ENCODE peak calls at places on chromosomes 16 and 17, in six cellular contexts. A is brain microvascular endothelial cell, Z is mesendoderm, U is tibial nerve, S is lung, N is stomach. Y is an unnamed sample.

GRCh38 chr17:9537177-9537776 is 38.3 kb downstream of the STX8 start:
- DNase-seq in A (no peak), Z (peak), U (no peak), S (no peak), N (peak), Y (peak)

GRCh38 chr16:58419241-58420012 is 27.2 kb downstream of the GINS3 start:
- DNase-seq in A (no peak), Z (no peak), U (no peak), S (no peak), N (no peak), Y (no peak)

GRCh38 chr17:42373896-42374295 is 14.3 kb downstream of the STAT3 start:
- DNase-seq in A (no peak), Z (no peak), U (no peak), S (no peak), N (no peak), Y (no peak)

GRCh38 chr16:20821682-20822081 is 15.4 kb downstream of the REXO5 start:
- DNase-seq in A (no peak), Z (no peak), U (no peak), S (no peak), N (no peak), Y (no peak)

GRCh38 chr17:69608808-69609494 is 194.5 kb downstream of the MAP2K6 start:
- DNase-seq in A (peak), Z (no peak), U (no peak), S (no peak), N (no peak), Y (peak)

GRCh38 chr17:74532115-74532514 is 840 bp upstream of the CD300LB start:
- DNase-seq in A (no peak), Z (peak), U (no peak), S (peak), N (peak), Y (peak)

GRCh38 chr16:20410153-20410723 is 904 bp downstream of the ACSM5 start:
- DNase-seq in A (peak), Z (no peak), U (no peak), S (no peak), N (no peak), Y (no peak)

GRCh38 chr17:12070561-12070960 is 49.9 kb downstream of the MAP2K4 start:
- DNase-seq in A (peak), Z (no peak), U (no peak), S (no peak), N (no peak), Y (no peak)

GRCh38 chr17:4956493-4957061 is 5.7 kb downstream of the ENO3 start:
- DNase-seq in A (no peak), Z (peak), U (no peak), S (no peak), N (peak), Y (peak)

GRCh38 chr17:79439493-79439892 is 171.4 kb downstream of the RBFOX3 start:
- DNase-seq in A (no peak), Z (no peak), U (no peak), S (no peak), N (no peak), Y (no peak)

GRCh38 chr16:1613240-1613639 is 1.1 kb downstream of the CRAMP1 start:
- DNase-seq in A (no peak), Z (peak), U (no peak), S (no peak), N (no peak), Y (no peak)

GRCh38 chr16:2835638-2836493 is 5.8 kb downstream of the ZG16B start:
- DNase-seq in A (peak), Z (peak), U (no peak), S (peak), N (peak), Y (peak)

GRCh38 chr17:79659376-79659775 is 48.5 kb upstream of the RBFOX3 start:
- DNase-seq in A (no peak), Z (no peak), U (no peak), S (no peak), N (no peak), Y (no peak)

GRCh38 chr16:35730251-35730650 is 2270.8 kb downstream of the TP53TG3F start:
- DNase-seq in A (no peak), Z (no peak), U (no peak), S (no peak), N (no peak), Y (no peak)

GRCh38 chr17:61400058-61400785 is 579 bp downstream of the TBX2 start:
- DNase-seq in A (no peak), Z (peak), U (no peak), S (no peak), N (no peak), Y (no peak)

GRCh38 chr17:29590979-29591736 is 1.7 kb upstream of the GIT1 start:
- DNase-seq in A (no peak), Z (peak), U (no peak), S (no peak), N (no peak), Y (no peak)

GRCh38 chr16:89785523-89786155 is 30.8 kb downstream of the FANCA start:
- DNase-seq in A (no peak), Z (no peak), U (no peak), S (no peak), N (no peak), Y (no peak)

GRCh38 chr17:1005361-1005946 is 8.5 kb downstream of the TIMM22 start:
- DNase-seq in A (no peak), Z (peak), U (no peak), S (no peak), N (peak), Y (peak)

GRCh38 chr17:27878776-27879562 is 14.2 kb downstream of the LYRM9 start:
- DNase-seq in A (no peak), Z (no peak), U (no peak), S (no peak), N (no peak), Y (no peak)

GRCh38 chr17:42886283-42887176 is 14.1 kb upstream of the G6PC1 start:
- DNase-seq in A (no peak), Z (no peak), U (no peak), S (no peak), N (no peak), Y (no peak)

GRCh38 chr17:58421711-58422110 is 4.4 kb upstream of the RNF43 start:
- DNase-seq in A (no peak), Z (peak), U (no peak), S (no peak), N (no peak), Y (no peak)

GRCh38 chr16:74742051-74742481 is 32.6 kb downstream of the FA2H start:
- DNase-seq in A (no peak), Z (no peak), U (no peak), S (no peak), N (no peak), Y (no peak)

GRCh38 chr17:41972571-41973411 is 6.2 kb downstream of the CNP start:
- DNase-seq in A (peak), Z (no peak), U (no peak), S (no peak), N (peak), Y (peak)

GRCh38 chr17:69567130-69567529 is 152.6 kb downstream of the MAP2K6 start:
- DNase-seq in A (no peak), Z (peak), U (no peak), S (no peak), N (no peak), Y (no peak)

GRCh38 chr17:7711356-7711755 is 6.2 kb upstream of the DNAH2 start:
- DNase-seq in A (no peak), Z (peak), U (no peak), S (no peak), N (no peak), Y (no peak)

GRCh38 chr16:67941469-67942199 is 2.3 kb downstream of the LCAT start:
- DNase-seq in A (no peak), Z (no peak), U (no peak), S (no peak), N (no peak), Y (no peak)

GRCh38 chr16:67942510-67943255 is 1.2 kb downstream of the LCAT start:
- DNase-seq in A (no peak), Z (no peak), U (no peak), S (no peak), N (no peak), Y (no peak)

GRCh38 chr16:67940436-67941089 is 3.4 kb downstream of the LCAT start:
- DNase-seq in A (no peak), Z (no peak), U (no peak), S (no peak), N (no peak), Y (no peak)

GRCh38 chr16:67943256-67943618 is 683 bp downstream of the LCAT start:
- DNase-seq in A (no peak), Z (no peak), U (no peak), S (no peak), N (no peak), Y (no peak)

GRCh38 chr16:67942200-67942509 is 1.8 kb downstream of the LCAT start:
- DNase-seq in A (peak), Z (peak), U (no peak), S (no peak), N (no peak), Y (no peak)
- H3K27ac ChIP-seq in A (no peak), Z (no peak), U (no peak), S (peak), N (no peak), Y (no peak)

DNA sequence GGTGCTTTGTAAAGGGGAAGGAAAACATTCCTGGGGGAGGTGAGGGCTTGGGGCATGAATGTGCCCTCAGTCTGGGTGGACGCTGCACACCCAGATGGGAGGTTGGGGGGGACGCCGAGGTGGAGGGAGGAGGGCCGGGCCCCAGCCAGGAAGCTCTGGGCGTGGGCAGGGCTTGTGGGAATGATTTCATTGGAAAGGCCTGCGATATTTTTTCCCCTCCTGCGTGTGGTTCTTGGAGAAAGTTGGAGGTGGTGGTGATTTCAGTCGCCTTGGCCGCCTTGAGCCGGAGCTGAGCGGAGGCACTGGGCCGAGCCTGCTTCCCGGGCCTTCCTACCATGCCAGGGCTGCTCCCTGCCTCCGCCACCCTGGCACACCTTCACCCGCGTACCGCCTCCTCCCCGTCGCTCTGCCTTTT is 26.4 kb upstream of the CLEC18A start:
- DNase-seq in A (peak), Z (peak), U (peak), S (no peak), N (no peak), Y (peak)
- H3K27ac ChIP-seq in A (peak), Z (no peak), U (peak), S (peak), N (peak), Y (peak)

GRCh38 chr17:62724398-62725146 is 83.5 kb downstream of the MARCHF10 start:
- DNase-seq in A (no peak), Z (no peak), U (no peak), S (no peak), N (no peak), Y (no peak)
- H3K27ac ChIP-seq in A (no peak), Z (no peak), U (no peak), S (no peak), N (no peak), Y (no peak)

GRCh38 chr17:55284944-55285339 is 20.2 kb downstream of the HLF start:
- DNase-seq in A (no peak), Z (no peak), U (no peak), S (no peak), N (no peak), Y (no peak)

GRCh38 chr17:55282379-55282702 is 17.6 kb downstream of the HLF start:
- DNase-seq in A (no peak), Z (no peak), U (no peak), S (no peak), N (no peak), Y (no peak)

GRCh38 chr17:55283256-55283965 is 18.7 kb downstream of the HLF start:
- DNase-seq in A (no peak), Z (no peak), U (no peak), S (no peak), N (no peak), Y (no peak)

GRCh38 chr17:55285340-55286301 is 20.9 kb downstream of the HLF start:
- DNase-seq in A (peak), Z (no peak), U (peak), S (peak), N (peak), Y (peak)

DNA sequence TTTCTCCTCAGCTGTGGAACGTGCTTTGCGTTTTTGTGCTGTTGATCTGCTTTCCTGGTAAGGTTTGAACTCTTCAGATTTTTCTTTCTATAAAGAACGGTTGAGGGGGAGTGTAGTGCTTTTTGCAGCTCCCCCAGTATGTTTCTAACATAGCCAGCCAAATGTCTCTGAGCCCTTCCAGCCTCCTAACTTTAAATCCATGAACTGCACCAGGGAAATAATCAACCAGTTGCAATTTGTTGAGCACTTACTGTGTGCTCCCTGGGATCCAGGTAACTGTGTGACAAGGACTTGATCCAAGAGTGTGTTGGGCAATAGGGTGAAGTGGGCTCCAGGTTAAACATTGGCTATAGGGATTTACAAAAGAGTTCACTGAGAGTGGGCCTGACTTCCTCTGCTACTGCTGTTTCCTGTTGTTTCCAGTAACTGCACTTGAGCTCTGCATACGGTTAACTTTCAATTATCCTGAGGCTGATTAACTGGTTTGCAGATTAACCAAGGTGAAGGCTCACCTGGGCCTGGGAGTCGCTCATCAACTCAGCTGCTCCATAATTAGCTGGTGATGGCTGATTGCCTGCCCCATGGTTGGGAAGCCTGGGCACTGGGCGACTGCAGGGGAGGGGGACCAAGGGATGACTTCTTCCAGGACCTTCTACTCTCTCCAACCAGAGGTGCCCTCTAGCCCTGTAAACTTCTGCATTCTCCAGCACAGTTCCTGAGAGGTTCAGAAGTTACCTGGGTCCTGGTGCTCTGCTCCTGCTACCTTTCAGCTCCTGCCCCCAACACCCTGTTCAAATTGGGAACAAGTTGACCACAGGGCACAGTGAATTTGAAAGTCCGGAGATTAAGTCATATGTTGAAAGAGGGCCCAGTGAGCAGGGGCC is 19.5 kb downstream of the HLF start:
- DNase-seq in A (no peak), Z (no peak), U (no peak), S (peak), N (no peak), Y (no peak)
- H3K27ac ChIP-seq in A (no peak), Z (no peak), U (peak), S (peak), N (peak), Y (no peak)

GRCh38 chr17:40178021-40178601 is 841 bp downstream of the RAPGEFL1 start:
- DNase-seq in A (no peak), Z (peak), U (no peak), S (no peak), N (no peak), Y (no peak)
- H3K27ac ChIP-seq in A (no peak), Z (no peak), U (no peak), S (no peak), N (peak), Y (peak)

GRCh38 chr16:67990018-67990386 is 9.3 kb downstream of the DPEP2 start:
- DNase-seq in A (no peak), Z (no peak), U (no peak), S (no peak), N (no peak), Y (no peak)

GRCh38 chr16:67995423-67995822 is 3.9 kb downstream of the DPEP2 start:
- DNase-seq in A (no peak), Z (no peak), U (no peak), S (no peak), N (no peak), Y (no peak)

GRCh38 chr16:67989322-67990017 is 9.2 kb upstream of the DPEP3 start:
- DNase-seq in A (no peak), Z (no peak), U (no peak), S (no peak), N (no peak), Y (no peak)

GRCh38 chr16:67993207-67994036 is 5.9 kb downstream of the DPEP2 start:
- DNase-seq in A (peak), Z (peak), U (peak), S (peak), N (peak), Y (peak)

DNA sequence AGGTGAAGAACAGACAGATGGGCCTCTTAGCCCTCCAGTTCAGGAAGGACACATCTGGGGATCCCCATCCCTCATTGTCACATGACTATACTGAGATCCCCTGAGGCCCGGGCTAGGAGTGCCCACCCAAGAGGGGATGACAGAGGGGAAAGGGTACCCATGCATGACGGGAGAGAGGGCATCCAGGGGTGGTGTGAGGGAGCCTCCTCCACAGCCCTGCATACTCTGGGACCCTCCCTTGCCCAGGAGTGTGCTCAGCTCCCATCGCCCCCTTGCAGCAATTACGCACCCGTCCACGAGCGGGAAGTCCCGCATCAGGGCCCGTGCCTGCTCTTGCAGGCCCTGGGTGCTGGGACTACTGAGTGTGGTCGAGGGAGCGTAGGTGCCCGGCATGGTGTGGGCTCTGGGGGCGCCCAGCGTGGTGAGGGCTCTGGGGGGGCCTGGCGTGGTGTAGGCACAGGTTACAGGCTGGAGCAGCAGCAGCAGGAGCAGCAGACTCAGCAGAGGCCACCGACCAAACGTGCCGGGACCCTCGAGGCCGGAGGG is 6.5 kb downstream of the DPEP2 start:
- DNase-seq in A (no peak), Z (no peak), U (no peak), S (no peak), N (no peak), Y (no peak)
- H3K27ac ChIP-seq in A (no peak), Z (no peak), U (no peak), S (peak), N (no peak), Y (no peak)

GRCh38 chr17:81349397-81350319 is 45.6 kb upstream of the BAHCC1 start:
- DNase-seq in A (no peak), Z (no peak), U (no peak), S (no peak), N (no peak), Y (no peak)

GRCh38 chr17:81347437-81347836 is 47.8 kb upstream of the BAHCC1 start:
- DNase-seq in A (no peak), Z (no peak), U (no peak), S (no peak), N (no peak), Y (no peak)

GRCh38 chr17:81350320-81350686 is 45.0 kb upstream of the BAHCC1 start:
- DNase-seq in A (no peak), Z (no peak), U (no peak), S (no peak), N (no peak), Y (no peak)

GRCh38 chr17:81346908-81347349 is 48.3 kb upstream of the BAHCC1 start:
- DNase-seq in A (no peak), Z (no peak), U (no peak), S (no peak), N (no peak), Y (no peak)

GRCh38 chr17:81348097-81349055 is 46.9 kb upstream of the BAHCC1 start:
- DNase-seq in A (no peak), Z (no peak), U (no peak), S (peak), N (peak), Y (peak)
- H3K27ac ChIP-seq in A (no peak), Z (no peak), U (no peak), S (peak), N (peak), Y (peak)

DNA sequence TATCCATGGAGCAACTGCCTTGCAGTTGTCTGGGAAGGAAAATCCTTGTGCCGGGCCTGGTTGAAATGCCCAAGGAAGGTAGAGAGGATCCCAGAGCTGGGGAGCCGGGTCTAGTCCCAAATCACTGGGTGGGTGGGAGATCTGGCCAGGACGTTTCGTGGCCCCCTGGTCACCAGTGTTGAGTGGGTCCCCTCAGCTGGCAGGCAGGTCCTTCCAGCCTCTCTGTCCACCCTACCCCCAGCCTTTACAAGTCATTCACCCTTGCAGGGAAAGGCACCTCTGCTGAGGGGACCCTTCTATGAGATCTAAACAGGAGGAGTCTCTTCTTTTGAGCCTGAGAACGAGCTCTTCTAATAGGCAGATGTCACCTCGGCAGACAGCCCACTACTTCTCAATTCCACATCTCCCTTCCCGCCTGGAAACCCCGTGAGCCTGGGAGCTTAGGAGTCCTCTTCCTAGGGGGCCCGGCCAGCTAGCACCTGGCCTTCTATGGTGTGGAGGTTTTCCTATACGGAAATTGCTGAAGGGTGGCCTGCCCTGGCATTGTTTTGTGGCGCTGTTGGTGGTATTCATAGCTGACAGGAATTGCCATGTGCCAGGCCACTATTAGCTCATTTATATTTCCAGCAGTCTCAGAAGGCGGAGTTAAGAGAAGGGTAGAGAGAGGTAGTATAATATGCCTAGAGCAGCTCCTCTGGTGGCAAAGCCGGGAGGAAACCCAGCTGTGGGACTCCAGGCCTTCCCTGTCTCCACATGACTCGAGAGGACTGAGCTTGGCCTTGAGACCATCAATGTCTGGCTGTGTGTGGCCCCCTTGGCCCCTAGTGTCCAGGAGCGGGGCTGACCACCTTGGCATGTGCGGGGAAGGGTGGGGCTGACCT is 13.3 kb downstream of the MPRIP start:
- DNase-seq in A (no peak), Z (no peak), U (no peak), S (no peak), N (peak), Y (peak)
- H3K27ac ChIP-seq in A (no peak), Z (no peak), U (peak), S (peak), N (peak), Y (peak)

GRCh38 chr17:82602986-82603385 is 45.3 kb downstream of the WDR45B start:
- DNase-seq in A (peak), Z (no peak), U (no peak), S (no peak), N (no peak), Y (no peak)
- H3K27ac ChIP-seq in A (peak), Z (no peak), U (no peak), S (no peak), N (no peak), Y (no peak)